ENCODE peak calls at places on chromosome 1, in eight cellular contexts. K is GM12865, J is NB4, W is hepatocyte, T is HAP-1, N is left ventricle myocardium inferior, O is A549, S is GM12878. Q is an unnamed sample.

GRCh38 chr1:6953874-6954502 is 168.7 kb downstream of the CAMTA1 start:
- DNase-seq in K (no peak), J (peak; percentile 41), W (no peak), T (no peak), N (no peak), O (no peak), S (no peak), Q (no peak)

GRCh38 chr1:34488058-34488457 is 266.8 kb upstream of the GJB5 start:
- DNase-seq in K (no peak), J (no peak), W (no peak), T (no peak), N (no peak), O (no peak), S (no peak), Q (no peak)

GRCh38 chr1:47417129-47418044 is 1.3 kb downstream of the FOXE3 start:
- DNase-seq in K (no peak), J (no peak), W (no peak), T (no peak), N (no peak), O (no peak), S (no peak), Q (no peak)

GRCh38 chr1:202207292-202207691 is 13.7 kb downstream of the LGR6 start:
- DNase-seq in K (no peak), J (no peak), W (peak; percentile 74), T (no peak), N (no peak), O (no peak), S (no peak), Q (no peak)

GRCh38 chr1:41611932-41612450 is 127.5 kb upstream of the EDN2 start:
- DNase-seq in K (no peak), J (no peak), W (no peak), T (no peak), N (no peak), O (no peak), S (no peak), Q (no peak)

GRCh38 chr1:41282679-41283317 is 40.7 kb upstream of the SCMH1 start:
- DNase-seq in K (peak; percentile 16), J (peak; percentile 41), W (peak; percentile 69), T (peak; percentile 26), N (no peak), O (peak; percentile 45), S (no peak), Q (no peak)

GRCh38 chr1:65924471-65924870 is 131.8 kb downstream of the PDE4B start:
- DNase-seq in K (no peak), J (no peak), W (peak; percentile 45), T (no peak), N (no peak), O (no peak), S (no peak), Q (no peak)

GRCh38 chr1:2603521-2604155 is 17.1 kb downstream of the PRXL2B start:
- DNase-seq in K (no peak), J (no peak), W (no peak), T (no peak), N (no peak), O (no peak), S (no peak), Q (peak; percentile 57)

GRCh38 chr1:35282172-35282571 is 13.7 kb downstream of the ZMYM4 start:
- DNase-seq in K (no peak), J (no peak), W (no peak), T (no peak), N (no peak), O (no peak), S (no peak), Q (no peak)

GRCh38 chr1:220462756-220463155 is 65.2 kb upstream of the MARK1 start:
- DNase-seq in K (no peak), J (no peak), W (peak; percentile 46), T (no peak), N (no peak), O (no peak), S (no peak), Q (no peak)

GRCh38 chr1:145885738-145886287 is at the start of gene ANKRD35:
- DNase-seq in K (peak; percentile 72), J (peak; percentile 72), W (peak; percentile 90), T (peak; percentile 83), N (peak; percentile 89), O (peak; percentile 98), S (no peak), Q (peak; percentile 98)

GRCh38 chr1:100308777-100309176 is 42.8 kb downstream of the RTCA start:
- DNase-seq in K (no peak), J (no peak), W (no peak), T (no peak), N (no peak), O (no peak), S (no peak), Q (no peak)

GRCh38 chr1:81703352-81703735 is 97.4 kb upstream of the ADGRL2 start:
- DNase-seq in K (no peak), J (no peak), W (no peak), T (no peak), N (no peak), O (no peak), S (no peak), Q (no peak)

GRCh38 chr1:119327436-119328155 is 41.0 kb upstream of the HAO2 start:
- DNase-seq in K (peak; percentile 49), J (peak; percentile 13), W (peak; percentile 85), T (no peak), N (no peak), O (no peak), S (no peak), Q (peak; percentile 66)

GRCh38 chr1:7770620-7770938 is 517 bp upstream of the VAMP3 start:
- DNase-seq in K (no peak), J (no peak), W (no peak), T (peak; percentile 8), N (no peak), O (peak; percentile 8), S (no peak), Q (no peak)

GRCh38 chr1:228810385-228810784 is 75.1 kb downstream of the RHOU start:
- DNase-seq in K (no peak), J (no peak), W (no peak), T (no peak), N (no peak), O (no peak), S (no peak), Q (no peak)
- H3K4me3 ChIP-seq in K (no peak overlapping the region), J (no peak overlapping the region), W (no peak overlapping the region), T (no peak overlapping the region), N (no peak overlapping the region), O (no peak overlapping the region), S (no peak overlapping the region), Q (no peak overlapping the region)

GRCh38 chr1:94543003-94543402 is 1.4 kb upstream of the F3 start:
- DNase-seq in K (no peak), J (peak; percentile 64), W (no peak), T (no peak), N (no peak), O (no peak), S (no peak), Q (no peak)
- H3K4me3 ChIP-seq in K (no peak overlapping the region), J (peak overlapping the region; percentile 75), W (peak overlapping the region; percentile 72), T (no peak overlapping the region), N (peak overlapping the region; percentile 79), O (no peak overlapping the region), S (no peak overlapping the region), Q (peak overlapping the region; percentile 76)

GRCh38 chr1:153265457-153265856 is 6.0 kb downstream of the LORICRIN start:
- DNase-seq in K (no peak), J (no peak), W (no peak), T (no peak), N (no peak), O (no peak), S (no peak), Q (no peak)

GRCh38 chr1:153261793-153262371 is 2.4 kb downstream of the LORICRIN start:
- DNase-seq in K (peak; percentile 5), J (no peak), W (no peak), T (no peak), N (no peak), O (no peak), S (no peak), Q (no peak)

GRCh38 chr1:153260980-153261792 is 1.7 kb downstream of the LORICRIN start:
- DNase-seq in K (peak; percentile 12), J (peak; percentile 15), W (no peak), T (no peak), N (peak; percentile 29), O (no peak), S (no peak), Q (peak; percentile 81)

GRCh38 chr1:153260473-153260979 is 1.0 kb downstream of the LORICRIN start:
- DNase-seq in K (peak; percentile 14), J (peak; percentile 34), W (no peak), T (no peak), N (no peak), O (no peak), S (no peak), Q (no peak)

GRCh38 chr1:153262462-153263157 is 3.1 kb downstream of the LORICRIN start:
- DNase-seq in K (peak; percentile 34), J (no peak), W (no peak), T (no peak), N (no peak), O (no peak), S (peak; percentile 41), Q (no peak)
- H3K4me3 ChIP-seq in K (no peak overlapping the region), J (no peak overlapping the region), W (no peak overlapping the region), T (no peak overlapping the region), N (no peak overlapping the region), O (no peak overlapping the region), S (peak overlapping the region; percentile 50), Q (no peak overlapping the region)

GRCh38 chr1:22711591-22712501 is 1.2 kb downstream of the EPHB2 start:
- DNase-seq in K (peak; percentile 53), J (peak; percentile 46), W (peak; percentile 27), T (no peak), N (no peak), O (no peak), S (no peak), Q (no peak)
- H3K4me3 ChIP-seq in K (peak overlapping the region; percentile 32), J (no peak overlapping the region), W (peak overlapping the region; percentile 67), T (peak overlapping the region; percentile 30), N (peak overlapping the region; percentile 66), O (peak overlapping the region; percentile 97), S (peak overlapping the region; percentile 32), Q (peak overlapping the region; percentile 31)

GRCh38 chr1:182604835-182605164 is 611 bp upstream of the RGS16 start:
- DNase-seq in K (no peak), J (no peak), W (no peak), T (no peak), N (no peak), O (no peak), S (no peak), Q (no peak)
- H3K4me3 ChIP-seq in K (peak overlapping the region; percentile 81), J (peak overlapping the region; percentile 54), W (no peak overlapping the region), T (no peak overlapping the region), N (peak overlapping the region; percentile 73), O (peak overlapping the region; percentile 48), S (peak overlapping the region; percentile 85), Q (peak overlapping the region; percentile 13)

GRCh38 chr1:11691928-11692711 is 610 bp downstream of the DRAXIN start:
- DNase-seq in K (no peak), J (no peak), W (no peak), T (no peak), N (no peak), O (no peak), S (no peak), Q (no peak)
- H3K4me3 ChIP-seq in K (no peak overlapping the region), J (no peak overlapping the region), W (peak overlapping the region; percentile 42), T (peak overlapping the region; percentile 17), N (peak overlapping the region; percentile 53), O (peak overlapping the region; percentile 33), S (no peak overlapping the region), Q (peak overlapping the region; percentile 16)

GRCh38 chr1:155024315-155024714 is 9.3 kb downstream of the DCST2 start:
- DNase-seq in K (no peak), J (no peak), W (no peak), T (no peak), N (no peak), O (no peak), S (no peak), Q (peak; percentile 60)
- H3K4me3 ChIP-seq in K (no peak overlapping the region), J (no peak overlapping the region), W (no peak overlapping the region), T (no peak overlapping the region), N (no peak overlapping the region), O (no peak overlapping the region), S (no peak overlapping the region), Q (no peak overlapping the region)